ENCODE peak calls at places on chromosome 15, in four cellular contexts. One of them, this sample, is unnamed.

GRCh38 chr15:31349233-31350141 is 22.9 kb downstream of the KLF13 start:
- DNase-seq in AG04450: no peak
- DNase-seq in stimulated activated CD4-positive, alpha-beta T cell treated with anti-CD3 and anti-CD28 coated beads, Interleukin-1b, Interleukin-23, amount 100 ng/mL, for 48 hours: no peak
- DNase-seq in activated CD8-positive, alpha-beta T cell treated with anti-CD3 and anti-CD28 coated beads, Interleukin-2, amount 10 ng/mL, durations not matched to agents 7 days and 5 days: no peak
- DNase-seq in this sample: no peak

GRCh38 chr15:72193781-72194396 is 3.7 kb downstream of the GRAMD2A start:
- DNase-seq in AG04450: no peak
- DNase-seq in stimulated activated CD4-positive, alpha-beta T cell treated with anti-CD3 and anti-CD28 coated beads, Interleukin-1b, Interleukin-23, amount 100 ng/mL, for 48 hours: no peak
- DNase-seq in activated CD8-positive, alpha-beta T cell treated with anti-CD3 and anti-CD28 coated beads, Interleukin-2, amount 10 ng/mL, durations not matched to agents 7 days and 5 days: no peak
- DNase-seq in this sample: no peak

GRCh38 chr15:40282144-40282869 is 557 bp downstream of the ANKRD63 start:
- DNase-seq in AG04450: no peak
- DNase-seq in stimulated activated CD4-positive, alpha-beta T cell treated with anti-CD3 and anti-CD28 coated beads, Interleukin-1b, Interleukin-23, amount 100 ng/mL, for 48 hours: peak; percentile 26
- DNase-seq in activated CD8-positive, alpha-beta T cell treated with anti-CD3 and anti-CD28 coated beads, Interleukin-2, amount 10 ng/mL, durations not matched to agents 7 days and 5 days: peak; percentile 62
- DNase-seq in this sample: peak; percentile 78

GRCh38 chr15:88644741-88645140 is 5.9 kb downstream of the ISG20 start:
- DNase-seq in AG04450: no peak
- DNase-seq in stimulated activated CD4-positive, alpha-beta T cell treated with anti-CD3 and anti-CD28 coated beads, Interleukin-1b, Interleukin-23, amount 100 ng/mL, for 48 hours: no peak
- DNase-seq in activated CD8-positive, alpha-beta T cell treated with anti-CD3 and anti-CD28 coated beads, Interleukin-2, amount 10 ng/mL, durations not matched to agents 7 days and 5 days: no peak
- DNase-seq in this sample: no peak

GRCh38 chr15:46768287-46768686 is 949.0 kb upstream of the SEMA6D start:
- DNase-seq in AG04450: no peak
- DNase-seq in stimulated activated CD4-positive, alpha-beta T cell treated with anti-CD3 and anti-CD28 coated beads, Interleukin-1b, Interleukin-23, amount 100 ng/mL, for 48 hours: no peak
- DNase-seq in activated CD8-positive, alpha-beta T cell treated with anti-CD3 and anti-CD28 coated beads, Interleukin-2, amount 10 ng/mL, durations not matched to agents 7 days and 5 days: no peak
- DNase-seq in this sample: no peak

GRCh38 chr15:61232266-61232665 is 3.2 kb upstream of the RORA start:
- DNase-seq in AG04450: no peak
- DNase-seq in stimulated activated CD4-positive, alpha-beta T cell treated with anti-CD3 and anti-CD28 coated beads, Interleukin-1b, Interleukin-23, amount 100 ng/mL, for 48 hours: no peak
- DNase-seq in activated CD8-positive, alpha-beta T cell treated with anti-CD3 and anti-CD28 coated beads, Interleukin-2, amount 10 ng/mL, durations not matched to agents 7 days and 5 days: no peak
- DNase-seq in this sample: no peak

GRCh38 chr15:41730543-41730942 is 43.7 kb upstream of the MAPKBP1 start:
- DNase-seq in AG04450: no peak
- DNase-seq in stimulated activated CD4-positive, alpha-beta T cell treated with anti-CD3 and anti-CD28 coated beads, Interleukin-1b, Interleukin-23, amount 100 ng/mL, for 48 hours: no peak
- DNase-seq in activated CD8-positive, alpha-beta T cell treated with anti-CD3 and anti-CD28 coated beads, Interleukin-2, amount 10 ng/mL, durations not matched to agents 7 days and 5 days: no peak
- DNase-seq in this sample: no peak

GRCh38 chr15:85755471-85755870 is 39.3 kb downstream of the KLHL25 start:
- DNase-seq in AG04450: no peak
- DNase-seq in stimulated activated CD4-positive, alpha-beta T cell treated with anti-CD3 and anti-CD28 coated beads, Interleukin-1b, Interleukin-23, amount 100 ng/mL, for 48 hours: no peak
- DNase-seq in activated CD8-positive, alpha-beta T cell treated with anti-CD3 and anti-CD28 coated beads, Interleukin-2, amount 10 ng/mL, durations not matched to agents 7 days and 5 days: no peak
- DNase-seq in this sample: no peak

GRCh38 chr15:26872206-26872605 is 5.3 kb downstream of the GABRA5 start:
- DNase-seq in AG04450: no peak
- DNase-seq in stimulated activated CD4-positive, alpha-beta T cell treated with anti-CD3 and anti-CD28 coated beads, Interleukin-1b, Interleukin-23, amount 100 ng/mL, for 48 hours: no peak
- DNase-seq in activated CD8-positive, alpha-beta T cell treated with anti-CD3 and anti-CD28 coated beads, Interleukin-2, amount 10 ng/mL, durations not matched to agents 7 days and 5 days: no peak
- DNase-seq in this sample: peak; percentile 15

GRCh38 chr15:71444866-71445590 is 329.8 kb downstream of the THSD4 start:
- DNase-seq in AG04450: no peak
- DNase-seq in stimulated activated CD4-positive, alpha-beta T cell treated with anti-CD3 and anti-CD28 coated beads, Interleukin-1b, Interleukin-23, amount 100 ng/mL, for 48 hours: no peak
- DNase-seq in activated CD8-positive, alpha-beta T cell treated with anti-CD3 and anti-CD28 coated beads, Interleukin-2, amount 10 ng/mL, durations not matched to agents 7 days and 5 days: no peak
- DNase-seq in this sample: no peak

GRCh38 chr15:43775411-43775965 is 1.3 kb downstream of the ELL3 start:
- DNase-seq in AG04450: no peak
- DNase-seq in stimulated activated CD4-positive, alpha-beta T cell treated with anti-CD3 and anti-CD28 coated beads, Interleukin-1b, Interleukin-23, amount 100 ng/mL, for 48 hours: no peak
- DNase-seq in activated CD8-positive, alpha-beta T cell treated with anti-CD3 and anti-CD28 coated beads, Interleukin-2, amount 10 ng/mL, durations not matched to agents 7 days and 5 days: no peak
- DNase-seq in this sample: peak; percentile 69

GRCh38 chr15:54560417-54560816 is 582.2 kb downstream of the UNC13C start:
- DNase-seq in AG04450: no peak
- DNase-seq in stimulated activated CD4-positive, alpha-beta T cell treated with anti-CD3 and anti-CD28 coated beads, Interleukin-1b, Interleukin-23, amount 100 ng/mL, for 48 hours: no peak
- DNase-seq in activated CD8-positive, alpha-beta T cell treated with anti-CD3 and anti-CD28 coated beads, Interleukin-2, amount 10 ng/mL, durations not matched to agents 7 days and 5 days: no peak
- DNase-seq in this sample: no peak

GRCh38 chr15:31216210-31216911 is 110.3 kb upstream of the KLF13 start:
- DNase-seq in AG04450: no peak
- DNase-seq in stimulated activated CD4-positive, alpha-beta T cell treated with anti-CD3 and anti-CD28 coated beads, Interleukin-1b, Interleukin-23, amount 100 ng/mL, for 48 hours: peak; percentile 32
- DNase-seq in activated CD8-positive, alpha-beta T cell treated with anti-CD3 and anti-CD28 coated beads, Interleukin-2, amount 10 ng/mL, durations not matched to agents 7 days and 5 days: peak; percentile 80
- DNase-seq in this sample: peak; percentile 84

GRCh38 chr15:51825701-51826100 is 3.8 kb upstream of the TMOD3 start:
- DNase-seq in AG04450: no peak
- DNase-seq in stimulated activated CD4-positive, alpha-beta T cell treated with anti-CD3 and anti-CD28 coated beads, Interleukin-1b, Interleukin-23, amount 100 ng/mL, for 48 hours: no peak
- DNase-seq in activated CD8-positive, alpha-beta T cell treated with anti-CD3 and anti-CD28 coated beads, Interleukin-2, amount 10 ng/mL, durations not matched to agents 7 days and 5 days: no peak
- DNase-seq in this sample: no peak

GRCh38 chr15:60454824-60455223 is 24.1 kb downstream of the ICE2 start:
- DNase-seq in AG04450: no peak
- DNase-seq in stimulated activated CD4-positive, alpha-beta T cell treated with anti-CD3 and anti-CD28 coated beads, Interleukin-1b, Interleukin-23, amount 100 ng/mL, for 48 hours: no peak
- DNase-seq in activated CD8-positive, alpha-beta T cell treated with anti-CD3 and anti-CD28 coated beads, Interleukin-2, amount 10 ng/mL, durations not matched to agents 7 days and 5 days: no peak
- DNase-seq in this sample: no peak